ENCODE peak calls at places on chromosomes 3 and 15, in five cellular contexts. U is aorta; G is sciatic nerve; Q is tibial nerve; D is activated CD4-positive, CD25-positive, alpha-beta regulatory T cell. M is an unnamed sample.

GRCh38 chr15:76338555-76339301 is 2.2 kb downstream of the ISL2 start:
- DNase-seq in U (no peak), G (no peak), Q (no peak), D (no peak), M (no peak)

GRCh38 chr15:97783240-97783639 is 177.3 kb upstream of the ARRDC4 start:
- DNase-seq in U (no peak), G (no peak), Q (no peak), D (no peak), M (no peak)

GRCh38 chr15:57114070-57114469 is 195.6 kb downstream of the TCF12 start:
- DNase-seq in U (no peak), G (no peak), Q (no peak), D (no peak), M (no peak)

GRCh38 chr15:71151061-71151460 is 35.8 kb downstream of the THSD4 start:
- DNase-seq in U (no peak), G (no peak), Q (no peak), D (no peak), M (no peak)

GRCh38 chr3:150673966-150674365 is 29.8 kb downstream of the ERICH6 start:
- DNase-seq in U (no peak), G (no peak), Q (no peak), D (no peak), M (no peak)

GRCh38 chr3:159711560-159712333 is 276.9 kb upstream of the IL12A start:
- DNase-seq in U (no peak), G (no peak), Q (no peak), D (no peak), M (no peak)

GRCh38 chr3:138234401-138235179 is 47.5 kb downstream of the ARMC8 start:
- DNase-seq in U (no peak), G (no peak), Q (no peak), D (no peak), M (no peak)

GRCh38 chr15:25176616-25176923 is 221.8 kb downstream of the SNRPN start:
- DNase-seq in U (peak; percentile 48), G (peak; percentile 49), Q (no peak), D (no peak), M (no peak)

GRCh38 chr3:153552887-153553604 is 391.0 kb downstream of the RAP2B start:
- DNase-seq in U (no peak), G (no peak), Q (no peak), D (no peak), M (no peak)

GRCh38 chr15:70091649-70092461 is 5.9 kb downstream of the TLE3 start:
- DNase-seq in U (no peak), G (no peak), Q (no peak), D (no peak), M (no peak)

GRCh38 chr3:104628185-104628789 is 738.4 kb upstream of the ALCAM start:
- DNase-seq in U (no peak), G (no peak), Q (no peak), D (no peak), M (peak; percentile 24)

GRCh38 chr15:57273366-57273765 is 102.9 kb upstream of the CGNL1 start:
- DNase-seq in U (no peak), G (no peak), Q (no peak), D (no peak), M (no peak)

GRCh38 chr3:33834117-33834495 is 35.7 kb downstream of the PDCD6IP start:
- DNase-seq in U (no peak), G (no peak), Q (no peak), D (no peak), M (no peak)

GRCh38 chr3:16468114-16469098 is 45.1 kb downstream of the RFTN1 start:
- DNase-seq in U (no peak), G (no peak), Q (no peak), D (no peak), M (no peak)

GRCh38 chr15:74144153-74144775 is 13.9 kb downstream of the ISLR2 start:
- DNase-seq in U (no peak), G (no peak), Q (no peak), D (no peak), M (no peak)

GRCh38 chr3:62241279-62241678 is 132.1 kb downstream of the FEZF2 start:
- DNase-seq in U (no peak), G (no peak), Q (no peak), D (no peak), M (no peak)

GRCh38 chr3:114542359-114542758 is 248.5 kb downstream of the TIGIT start:
- DNase-seq in U (no peak), G (no peak), Q (no peak), D (no peak), M (no peak)

GRCh38 chr3:149566296-149566945 is 91.4 kb downstream of the WWTR1 start:
- DNase-seq in U (no peak), G (no peak), Q (no peak), D (no peak), M (no peak)

GRCh38 chr3:195077611-195078540 is 193.1 kb downstream of the XXYLT1 start:
- DNase-seq in U (peak; percentile 66), G (peak; percentile 44), Q (no peak), D (no peak), M (no peak)

GRCh38 chr3:88061749-88062148 is 2.7 kb downstream of the ZNF654 start:
- DNase-seq in U (no peak), G (no peak), Q (no peak), D (no peak), M (no peak)

GRCh38 chr15:64152507-64153387 is 1.2 kb downstream of the SNX22 start:
- DNase-seq in U (no peak), G (no peak), Q (no peak), D (no peak), M (peak; percentile 6)

GRCh38 chr3:184240384-184241140 is 8.2 kb downstream of the ALG3 start:
- DNase-seq in U (no peak), G (no peak), Q (no peak), D (no peak), M (no peak)

GRCh38 chr15:57146394-57147140 is 228.1 kb downstream of the TCF12 start:
- DNase-seq in U (no peak), G (no peak), Q (no peak), D (no peak), M (no peak)

GRCh38 chr3:114958930-114959329 is 188.2 kb downstream of the ZBTB20 start:
- DNase-seq in U (no peak), G (no peak), Q (no peak), D (no peak), M (no peak)

GRCh38 chr3:31399270-31399669 is 133.5 kb upstream of the STT3B start:
- DNase-seq in U (no peak), G (no peak), Q (no peak), D (no peak), M (no peak)

GRCh38 chr3:17232442-17232841 is 347.7 kb downstream of the PLCL2 start:
- DNase-seq in U (no peak), G (no peak), Q (no peak), D (no peak), M (no peak)

GRCh38 chr3:107690522-107691138 is 167.9 kb downstream of the BBX start:
- DNase-seq in U (no peak), G (no peak), Q (no peak), D (no peak), M (no peak)

M was measured in NCI-H1048.